ENCODE peak calls at places on chromosomes 3 and 15, in six cellular contexts. H, I, X, D, S and J are unnamed samples.

GRCh38 chr15:35312355-35312754 is 227.3 kb upstream of the NANOGP8 start:
- DNase-seq in I (no peak), X (no peak), D (no peak), H (peak), S (no peak), J (peak)

GRCh38 chr3:8492744-8493511 is 8.7 kb upstream of the LMCD1 start:
- DNase-seq in S (no peak), H (no peak), X (no peak), I (no peak), D (no peak), J (no peak)

GRCh38 chr15:61275901-61276300 is 46.8 kb upstream of the RORA start:
- DNase-seq in I (no peak), H (no peak), D (no peak), X (no peak), S (peak), J (no peak)

GRCh38 chr3:140467104-140467577 is 210.7 kb upstream of the TRIM42 start:
- DNase-seq in I (no peak), H (no peak), D (no peak), X (peak), S (no peak), J (no peak)

GRCh38 chr3:81419196-81419595 is 342.2 kb downstream of the GBE1 start:
- DNase-seq in H (peak), S (no peak), X (peak), D (no peak), I (peak), J (peak)

GRCh38 chr15:88465633-88466219 is 1.5 kb downstream of the MRPL46 start:
- DNase-seq in D (peak), S (no peak), I (peak), H (peak), X (no peak), J (peak)

GRCh38 chr3:139434764-139435291 is 41.5 kb downstream of the RBP2 start:
- DNase-seq in D (no peak), S (no peak), X (no peak), I (peak), H (peak), J (peak)

GRCh38 chr3:184345678-184346144 is 8.3 kb downstream of the FAM131A start:
- DNase-seq in H (peak), I (peak), D (peak), S (peak), X (peak), J (peak)

GRCh38 chr15:25464784-25465183 is 26.0 kb upstream of the UBE3A start:
- DNase-seq in D (no peak), X (no peak), S (no peak), H (no peak), I (no peak), J (no peak)

GRCh38 chr3:41716391-41716910 is 245.5 kb downstream of the ULK4 start:
- DNase-seq in H (peak), X (peak), D (no peak), S (no peak), I (peak), J (no peak)

GRCh38 chr15:80991446-80991845 is 1.8 kb upstream of the MESD start:
- DNase-seq in I (peak), X (no peak), D (peak), H (peak), S (no peak), J (peak)

GRCh38 chr15:40693904-40694705 is 869 bp upstream of the RAD51 start:
- DNase-seq in H (peak), I (no peak), D (no peak), S (peak), X (no peak), J (no peak)

GRCh38 chr3:190709351-190709773 is 153.1 kb downstream of the GMNC start:
- DNase-seq in H (no peak), I (no peak), X (no peak), D (no peak), S (no peak), J (no peak)

GRCh38 chr3:32121137-32121536 is 14.7 kb downstream of the GPD1L start:
- DNase-seq in H (no peak), D (no peak), S (no peak), I (no peak), X (no peak), J (no peak)

GRCh38 chr3:8663177-8664061 is 18.8 kb upstream of the SSUH2 start:
- DNase-seq in S (peak), H (peak), I (peak), X (peak), D (peak), J (peak)

GRCh38 chr15:45641374-45641778 is 6.5 kb downstream of the SQOR start:
- DNase-seq in X (peak), H (peak), S (no peak), D (no peak), I (peak), J (peak)

GRCh38 chr3:31688847-31689246 is 156.1 kb downstream of the STT3B start:
- DNase-seq in H (peak), I (no peak), X (no peak), D (no peak), S (no peak), J (no peak)

GRCh38 chr15:55530861-55531313 is 22.9 kb upstream of the DNAAF4 start:
- DNase-seq in S (no peak), H (peak), X (no peak), I (peak), D (no peak), J (peak)

GRCh38 chr15:98888839-98889479 is 118.6 kb downstream of the PGPEP1L start:
- DNase-seq in S (no peak), I (peak), H (peak), D (no peak), X (no peak), J (peak)

GRCh38 chr3:29331035-29331434 is 50.2 kb downstream of the RBMS3 start:
- DNase-seq in X (no peak), S (no peak), I (no peak), D (no peak), H (no peak), J (no peak)

GRCh38 chr15:42010434-42010833 is 10.4 kb downstream of the PLA2G4E start:
- DNase-seq in S (no peak), X (peak), H (no peak), D (no peak), I (no peak), J (no peak)

GRCh38 chr3:102165367-102165766 is 269.4 kb upstream of the ZPLD1 start:
- DNase-seq in S (no peak), I (peak), X (no peak), H (peak), D (no peak), J (peak)

GRCh38 chr3:184559336-184559735 is 2.2 kb upstream of the EPHB3 start:
- DNase-seq in I (no peak), S (no peak), H (no peak), X (peak), D (no peak), J (no peak)

GRCh38 chr3:169053427-169053826 is 610.1 kb downstream of the MECOM start:
- DNase-seq in X (no peak), H (no peak), S (no peak), I (no peak), D (no peak), J (no peak)

GRCh38 chr15:81184188-81184587 is 12.5 kb upstream of the IL16 start:
- DNase-seq in H (peak), D (peak), X (no peak), I (peak), S (no peak), J (peak)

GRCh38 chr15:98567951-98568350 is 80.4 kb upstream of the IGF1R start:
- DNase-seq in I (no peak), S (no peak), D (no peak), X (no peak), H (peak), J (no peak)

GRCh38 chr15:84840741-84841429 is 23.7 kb downstream of the ALPK3 start:
- DNase-seq in S (no peak), H (peak), D (peak), I (peak), X (no peak), J (peak)

GRCh38 chr3:82942041-82942440 is 1180.6 kb upstream of the GBE1 start:
- DNase-seq in D (no peak), S (no peak), I (no peak), X (no peak), H (no peak), J (no peak)

GRCh38 chr3:16181361-16181760 is 6.9 kb downstream of the GALNT15 start:
- DNase-seq in H (peak), S (no peak), D (peak), I (peak), X (no peak), J (peak)

GRCh38 chr3:111200027-111200426 is 128.4 kb downstream of the NECTIN3 start:
- DNase-seq in S (no peak), H (no peak), X (no peak), I (peak), D (no peak), J (no peak)

GRCh38 chr3:183293966-183294365 is 40.9 kb downstream of the B3GNT5 start:
- DNase-seq in I (no peak), H (no peak), X (no peak), D (no peak), S (no peak), J (peak)

GRCh38 chr3:197750863-197751737 is 1.4 kb downstream of the FYTTD1 start:
- DNase-seq in I (peak), D (peak), S (peak), H (peak), X (no peak), J (peak)

DNA sequence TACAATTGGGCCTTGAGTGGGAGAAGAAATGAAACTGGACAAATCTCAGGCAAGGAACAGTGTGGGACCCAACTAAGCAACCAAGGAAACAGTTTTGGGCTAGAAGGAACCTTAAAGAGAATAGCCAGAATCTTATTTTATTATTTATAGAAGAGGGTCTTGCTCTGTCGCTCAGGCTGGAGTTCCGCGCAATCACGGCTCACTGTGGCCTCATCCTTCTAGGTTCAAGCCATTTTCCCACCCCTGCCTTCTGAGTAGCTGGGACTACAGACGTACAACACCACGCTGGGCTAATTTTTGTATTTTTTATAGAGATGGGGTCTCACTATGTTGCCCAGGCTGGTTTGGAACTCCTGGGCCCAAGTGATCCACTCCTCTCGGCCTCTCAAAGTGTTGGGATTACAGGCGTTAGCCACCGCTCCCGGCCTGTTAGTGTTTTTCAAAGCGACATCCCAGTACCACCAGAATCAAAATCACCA is 734 bp upstream of the WDR76 start:
- DNase-seq in D (no peak), H (no peak), X (no peak), S (no peak), I (no peak), J (no peak)
- H3K4me3 ChIP-seq in D (peak), H (no peak), X (peak), S (peak), I (no peak), J (peak)

GRCh38 chr15:38010390-38010789 is 76.0 kb downstream of the TMCO5A start:
- DNase-seq in S (no peak), H (no peak), X (no peak), I (no peak), D (no peak), J (peak)
- TF ChIP-seq CTCF in S (no peak), H (no peak), X (no peak), I (no peak), D (no peak), J (peak)

GRCh38 chr3:150371741-150372254 is 36.3 kb upstream of the TSC22D2 start:
- DNase-seq in D (no peak), I (peak), X (peak), S (no peak), H (peak), J (peak)
- H3K4me3 ChIP-seq in D (peak), I (peak), X (peak), S (no peak), H (peak), J (peak)

GRCh38 chr15:100914876-100915275 is 4.3 kb upstream of the LRRK1 start:
- DNase-seq in X (no peak), S (no peak), I (peak), H (no peak), D (no peak), J (no peak)
- TF ChIP-seq CTCF in X (no peak), S (peak), I (peak), H (peak), D (no peak), J (no peak)

DNA sequence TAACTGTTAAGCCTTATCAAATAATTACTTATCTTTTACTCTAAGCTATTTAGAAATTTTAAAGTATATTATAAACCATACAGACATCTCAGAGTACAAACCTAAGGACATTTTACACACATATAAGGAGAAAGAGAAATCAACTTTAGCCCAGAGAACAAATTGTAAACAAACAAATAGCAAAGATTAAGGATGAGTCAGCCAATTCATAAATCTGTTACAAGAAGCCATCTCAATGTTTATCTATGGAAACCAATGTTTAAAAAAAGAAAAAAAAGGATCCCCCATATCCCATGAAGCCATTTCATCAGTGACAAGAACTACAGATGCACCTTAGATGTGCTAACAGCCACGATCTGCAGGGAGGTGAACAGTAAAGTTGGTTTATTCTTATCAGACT is 437.1 kb downstream of the SHQ1 start:
- DNase-seq in D (no peak), H (no peak), X (no peak), I (peak), S (no peak), J (no peak)
- H3K4me3 ChIP-seq in D (no peak), H (no peak), X (no peak), I (no peak), S (no peak), J (no peak)

GRCh38 chr15:68817304-68818087 is 3.2 kb downstream of the ANP32A start:
- DNase-seq in S (peak), X (peak), D (peak), H (peak), I (peak), J (peak)
- TF ChIP-seq CTCF in S (no peak), X (no peak), D (no peak), H (no peak), I (no peak), J (no peak)

GRCh38 chr3:97823081-97823480 is 1.3 kb downstream of the CRYBG3 start:
- DNase-seq in I (no peak), X (no peak), D (no peak), S (no peak), H (no peak), J (peak)
- H3K4me3 ChIP-seq in I (peak), X (peak), D (peak), S (peak), H (peak), J (peak)

GRCh38 chr3:149010966-149011365 is 19.6 kb downstream of the GYG1 start:
- DNase-seq in X (no peak), I (no peak), H (no peak), D (no peak), S (no peak), J (no peak)
- TF ChIP-seq CTCF in X (no peak), I (no peak), H (no peak), D (no peak), S (no peak), J (no peak)

DNA sequence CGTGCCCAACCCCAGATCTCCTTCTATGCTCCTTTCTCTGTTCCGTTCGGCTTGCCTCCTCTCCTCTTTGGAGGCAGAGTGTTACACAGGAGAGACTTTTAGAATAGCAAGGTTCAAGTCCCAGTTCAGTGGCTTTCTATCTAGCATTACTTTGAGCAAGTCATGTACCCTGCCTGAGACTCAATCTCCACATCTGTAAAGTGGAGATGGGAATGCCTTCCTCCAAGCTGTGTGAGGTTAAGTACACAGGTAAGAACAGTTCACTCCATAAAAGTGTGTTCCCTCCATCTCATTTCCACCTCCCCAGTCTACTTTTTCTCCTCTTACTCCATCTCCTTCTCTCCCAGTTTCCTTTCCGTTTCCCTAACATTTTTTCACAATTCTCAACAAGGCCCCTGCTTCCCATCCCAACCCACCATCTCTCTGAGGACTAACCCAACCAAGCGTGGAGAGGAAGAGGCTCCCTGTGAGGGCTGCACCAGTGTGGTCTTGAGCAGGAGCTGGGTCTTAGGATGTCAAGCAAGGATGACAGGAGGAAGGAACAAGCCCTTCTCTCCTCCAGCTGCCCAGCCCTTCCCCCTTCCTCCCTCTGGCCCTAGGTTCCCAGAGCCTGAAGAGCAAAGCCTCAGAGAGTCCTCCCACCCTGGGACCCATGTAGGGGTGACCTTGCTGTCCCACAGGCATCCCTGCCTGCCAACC is 6.4 kb downstream of the ATP8B4 start:
- DNase-seq in S (no peak), I (no peak), D (no peak), X (no peak), H (no peak), J (no peak)
- H3K4me3 ChIP-seq in S (no peak), I (no peak), D (peak), X (no peak), H (no peak), J (no peak)

GRCh38 chr15:39573287-39573686 is 7.6 kb upstream of the THBS1 start:
- DNase-seq in X (no peak), D (no peak), H (no peak), I (no peak), S (no peak), J (no peak)
- TF ChIP-seq CTCF in X (no peak), D (no peak), H (no peak), I (no peak), S (no peak), J (no peak)